ENCODE peak calls at places on chromosomes 6 and 20, in ten cellular contexts. Y is psoas muscle, N is A549, K is fibroblast of mammary gland, G is AG10803, C is BE2C, E is astrocyte of the spinal cord, A is AG09309, T is PC-9, P is HL-60. H is an unnamed sample.

GRCh38 chr20:23371496-23371895 is 9.5 kb downstream of the GZF1 start:
- DNase-seq in Y (no peak), N (no peak), K (no peak), G (no peak), C (no peak), E (no peak), A (no peak), T (no peak), P (no peak), H (no peak)

GRCh38 chr6:56314683-56315523 is 67.5 kb upstream of the COL21A1 start:
- DNase-seq in Y (no peak), N (peak), K (peak), G (peak), C (peak), E (peak), A (no peak), T (no peak), P (no peak), H (peak)

GRCh38 chr20:40651121-40651520 is 37.9 kb downstream of the MAFB start:
- DNase-seq in Y (no peak), N (no peak), K (peak), G (peak), C (no peak), E (peak), A (no peak), T (no peak), P (no peak), H (peak)

GRCh38 chr6:126033696-126034095 is 47.4 kb downstream of the TRMT11 start:
- DNase-seq in Y (no peak), N (peak), K (peak), G (peak), C (peak), E (peak), A (peak), T (peak), P (peak), H (peak)

GRCh38 chr20:1383621-1384404 is 9.0 kb downstream of the FKBP1A start:
- DNase-seq in Y (no peak), N (no peak), K (no peak), G (no peak), C (no peak), E (no peak), A (no peak), T (no peak), P (no peak), H (no peak)

GRCh38 chr20:58184984-58185383 is 43.5 kb downstream of the ANKRD60 start:
- DNase-seq in Y (no peak), N (no peak), K (no peak), G (no peak), C (no peak), E (no peak), A (no peak), T (no peak), P (no peak), H (no peak)

GRCh38 chr6:168877821-168878282 is 375.8 kb downstream of the THBS2 start:
- DNase-seq in Y (no peak), N (no peak), K (no peak), G (no peak), C (no peak), E (no peak), A (no peak), T (peak), P (no peak), H (no peak)

GRCh38 chr6:73519943-73520687 is 717 bp downstream of the EEF1A1 start:
- DNase-seq in Y (peak), N (no peak), K (peak), G (peak), C (peak), E (peak), A (peak), T (peak), P (peak), H (peak)

DNA sequence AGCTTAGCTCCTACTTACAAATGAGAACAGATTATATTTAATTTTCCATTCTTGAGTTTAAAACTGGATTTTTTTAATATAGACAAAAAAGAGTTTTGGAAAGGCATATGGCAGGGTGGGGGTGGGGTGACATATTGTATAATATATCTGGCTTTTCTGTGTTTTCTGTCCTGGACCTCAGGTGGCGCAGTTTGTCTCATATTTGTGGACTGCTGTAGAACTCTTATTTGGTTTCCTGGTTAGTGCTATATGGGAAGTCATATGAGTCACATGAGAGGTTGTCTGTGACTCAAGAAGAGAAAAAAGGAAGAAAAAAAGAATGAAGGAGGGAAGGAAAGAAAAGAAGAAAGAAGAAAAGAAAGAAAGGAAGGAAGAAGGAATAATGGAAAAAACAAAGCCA is 131.8 kb downstream of the CLVS2 start:
- DNase-seq in Y (no peak), N (no peak), K (peak), G (no peak), C (no peak), E (no peak), A (no peak), T (no peak), P (no peak), H (no peak)
- TF ChIP-seq CTCF in Y (no peak), N (no peak), K (no peak), G (no peak), C (no peak), E (no peak), A (no peak), T (peak), P (no peak), H (no peak)

DNA sequence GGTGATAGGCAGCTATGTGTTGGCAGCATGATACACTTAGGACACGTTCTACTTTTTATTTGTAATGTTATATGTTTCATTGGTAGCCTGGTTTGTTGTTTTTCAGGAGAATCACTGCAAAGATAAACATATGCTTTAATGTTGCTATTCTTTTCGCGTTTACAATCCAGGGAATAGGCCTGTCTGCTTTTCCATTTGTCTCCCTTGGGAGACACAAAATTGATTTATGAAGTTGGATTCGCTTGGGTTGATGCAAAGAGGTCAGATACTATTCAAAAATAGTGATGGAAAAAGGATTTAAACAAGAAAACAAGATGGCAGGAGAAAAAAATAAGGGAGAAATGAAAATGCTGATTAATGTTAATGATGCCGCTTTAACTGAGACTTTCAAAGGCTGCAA is 179.5 kb upstream of the SOX4 start:
- DNase-seq in Y (no peak), N (no peak), K (no peak), G (no peak), C (no peak), E (no peak), A (no peak), T (no peak), P (no peak), H (no peak)
- H3K4me3 ChIP-seq in Y (no peak), N (no peak), K (no peak), G (no peak), C (no peak), E (no peak), A (no peak), T (no peak), P (no peak), H (no peak)

GRCh38 chr6:106613590-106613989 is 15.7 kb downstream of the RTN4IP1 start:
- DNase-seq in Y (no peak), N (no peak), K (no peak), G (no peak), C (no peak), E (no peak), A (no peak), T (no peak), P (no peak), H (no peak)

GRCh38 chr6:106614592-106615301 is 14.6 kb downstream of the RTN4IP1 start:
- DNase-seq in Y (no peak), N (no peak), K (no peak), G (no peak), C (no peak), E (no peak), A (no peak), T (no peak), P (no peak), H (no peak)

GRCh38 chr6:106611030-106611429 is 18.3 kb downstream of the RTN4IP1 start:
- DNase-seq in Y (no peak), N (no peak), K (no peak), G (no peak), C (no peak), E (no peak), A (no peak), T (no peak), P (no peak), H (no peak)

GRCh38 chr6:106614131-106614530 is 15.2 kb downstream of the RTN4IP1 start:
- DNase-seq in Y (no peak), N (no peak), K (no peak), G (no peak), C (no peak), E (no peak), A (no peak), T (no peak), P (no peak), H (no peak)

GRCh38 chr6:106612956-106613516 is 16.3 kb downstream of the RTN4IP1 start:
- DNase-seq in Y (no peak), N (no peak), K (no peak), G (no peak), C (no peak), E (no peak), A (no peak), T (no peak), P (no peak), H (no peak)
- TF ChIP-seq CTCF in Y (no peak), N (no peak), K (no peak), G (no peak), C (no peak), E (no peak), A (no peak), T (no peak), P (no peak), H (no peak)

GRCh38 chr6:151482290-151482689 is 11.5 kb upstream of the CCDC170 start:
- DNase-seq in Y (no peak), N (no peak), K (peak), G (peak), C (no peak), E (peak), A (no peak), T (no peak), P (no peak), H (peak)
- H3K4me3 ChIP-seq in Y (peak), N (no peak), K (peak), G (peak), C (no peak), E (no peak), A (peak), T (no peak), P (no peak), H (peak)

GRCh38 chr20:33563788-33564187 is 73.9 kb downstream of the CBFA2T2 start:
- DNase-seq in Y (no peak), N (no peak), K (no peak), G (no peak), C (no peak), E (no peak), A (no peak), T (no peak), P (no peak), H (no peak)

GRCh38 chr20:33568378-33569289 is 78.7 kb downstream of the CBFA2T2 start:
- DNase-seq in Y (no peak), N (no peak), K (no peak), G (no peak), C (peak), E (no peak), A (no peak), T (no peak), P (no peak), H (no peak)

GRCh38 chr20:33567949-33568348 is 78.1 kb downstream of the CBFA2T2 start:
- DNase-seq in Y (no peak), N (no peak), K (no peak), G (no peak), C (no peak), E (no peak), A (no peak), T (no peak), P (no peak), H (no peak)

GRCh38 chr20:33569290-33570094 is 79.6 kb downstream of the CBFA2T2 start:
- DNase-seq in Y (no peak), N (no peak), K (no peak), G (no peak), C (no peak), E (no peak), A (no peak), T (no peak), P (no peak), H (no peak)

DNA sequence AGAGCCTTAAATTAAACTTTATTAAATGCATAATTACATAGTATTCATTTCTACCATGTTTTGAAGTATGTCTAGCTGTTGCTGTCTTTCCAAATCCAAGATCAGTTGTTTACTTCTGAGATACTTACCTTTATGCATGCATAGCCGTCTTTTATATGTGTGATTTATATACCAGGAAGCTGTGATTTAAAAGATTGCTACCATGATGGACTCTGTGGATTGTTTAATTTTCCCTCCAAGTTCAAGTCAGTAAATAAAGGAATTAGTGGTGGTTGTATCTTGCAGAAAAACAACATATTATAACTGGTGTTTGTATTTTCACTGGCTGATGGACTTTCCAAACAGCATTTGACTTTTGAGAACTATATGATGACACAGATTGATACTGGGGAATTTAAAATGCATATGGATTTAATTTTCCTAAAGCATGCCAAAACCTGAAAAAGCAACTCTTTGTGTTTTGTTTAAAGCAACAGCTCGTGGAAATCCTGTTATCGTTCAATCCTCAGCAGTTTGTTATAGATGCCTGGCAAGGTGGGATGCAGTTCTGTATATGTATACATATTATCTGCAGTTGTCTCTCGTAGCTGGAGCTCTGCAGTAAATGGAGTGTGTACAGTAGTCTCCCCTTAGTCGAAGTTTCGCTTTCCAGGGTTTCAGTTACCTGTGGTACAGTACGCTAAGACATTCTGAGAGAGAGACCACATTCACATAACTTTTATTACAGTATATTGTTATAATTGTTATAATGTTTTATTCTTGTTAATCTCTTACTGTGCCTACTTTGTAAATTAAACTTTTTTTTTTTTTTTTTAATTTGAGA is 77.1 kb downstream of the CBFA2T2 start:
- DNase-seq in Y (no peak), N (no peak), K (no peak), G (no peak), C (no peak), E (no peak), A (no peak), T (no peak), P (no peak), H (no peak)
- TF ChIP-seq CTCF in Y (no peak), N (no peak), K (no peak), G (no peak), C (no peak), E (no peak), A (no peak), T (no peak), P (no peak), H (no peak)